ENCODE peak calls at places on chromosomes 13 and 19, in six cellular contexts. G is IMR-90, Q is WERI-Rb-1, I is AG04450, O is uterus, E is stomach. N is an unnamed sample.

GRCh38 chr19:57434386-57435061 is 601 bp upstream of the ZNF749 start:
- DNase-seq in O (no peak), I (no peak), G (no peak), Q (no peak), E (no peak), N (no peak)

GRCh38 chr19:2016041-2016807 is 710 bp upstream of the BTBD2 start:
- DNase-seq in G (peak), E (peak), I (peak), O (peak), Q (peak), N (peak)

GRCh38 chr13:47499358-47500150 is 501.5 kb downstream of the SUCLA2 start:
- DNase-seq in G (peak), I (peak), E (no peak), Q (no peak), O (no peak), N (no peak)

GRCh38 chr19:33290082-33290815 is 12.1 kb downstream of the CEBPA start:
- DNase-seq in Q (no peak), G (no peak), O (no peak), I (no peak), E (no peak), N (no peak)

GRCh38 chr13:32029684-32030083 is 1.9 kb upstream of the FRY start:
- DNase-seq in Q (no peak), I (no peak), G (no peak), E (no peak), O (no peak), N (no peak)

GRCh38 chr19:5913739-5914357 is at the start of gene CAPS:
- DNase-seq in Q (no peak), G (peak), E (peak), I (no peak), O (no peak), N (peak)

GRCh38 chr19:47686679-47687450 is 26.4 kb upstream of the EHD2 start:
- DNase-seq in Q (no peak), G (no peak), O (no peak), I (no peak), E (no peak), N (no peak)

GRCh38 chr19:18526316-18526715 is 4.4 kb upstream of the ELL start:
- DNase-seq in I (no peak), G (no peak), E (no peak), Q (no peak), O (no peak), N (no peak)

GRCh38 chr13:83450586-83450985 is 431.7 kb downstream of the SLITRK1 start:
- DNase-seq in O (no peak), Q (no peak), I (no peak), E (no peak), G (no peak), N (no peak)

GRCh38 chr19:10334340-10335148 is 1.2 kb upstream of the RAVER1 start:
- DNase-seq in Q (peak), O (peak), I (peak), G (peak), E (peak), N (peak)

GRCh38 chr19:2243274-2244121 is 5.6 kb upstream of the AMH start:
- DNase-seq in E (no peak), G (no peak), O (no peak), I (no peak), Q (no peak), N (peak)

GRCh38 chr19:2503521-2504109 is 27.7 kb downstream of the GADD45B start:
- DNase-seq in I (no peak), E (no peak), O (no peak), Q (no peak), G (peak), N (no peak)

GRCh38 chr19:17404621-17405249 is 695 bp downstream of the BST2 start:
- DNase-seq in G (no peak), O (no peak), Q (no peak), E (no peak), I (no peak), N (no peak)

GRCh38 chr19:17406039-17406886 is 833 bp upstream of the BST2 start:
- DNase-seq in Q (no peak), E (no peak), O (no peak), G (no peak), I (no peak), N (no peak)

GRCh38 chr19:17405250-17406038 is at the start of gene BST2:
- DNase-seq in O (peak), G (peak), I (no peak), Q (no peak), E (peak), N (peak)

GRCh38 chr19:17404015-17404414 is 1.4 kb downstream of the BST2 start:
- DNase-seq in Q (no peak), I (no peak), G (no peak), O (no peak), E (no peak), N (no peak)

DNA sequence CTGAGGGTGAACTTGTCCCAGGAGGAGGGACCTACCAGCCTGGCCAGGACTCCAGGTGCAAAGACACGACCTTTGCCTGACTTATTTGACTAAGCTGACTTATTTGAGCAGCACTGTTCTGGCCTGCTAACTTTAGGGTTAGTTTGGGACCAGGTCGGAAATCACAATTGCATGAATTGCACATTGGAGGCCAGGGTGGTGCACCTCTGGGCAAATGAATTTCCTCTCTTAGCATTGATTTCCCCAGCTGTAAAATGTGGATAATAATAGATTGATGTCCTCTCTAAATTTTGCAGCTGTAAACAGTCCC is 1.4 kb upstream of the BST2 start:
- DNase-seq in Q (no peak), I (no peak), E (no peak), G (no peak), O (no peak), N (no peak)
- H3K27ac ChIP-seq in Q (no peak), I (no peak), E (peak), G (no peak), O (peak), N (no peak)

GRCh38 chr19:3604987-3605343 is 1.7 kb downstream of the TBXA2R start:
- DNase-seq in E (no peak), Q (no peak), G (no peak), I (no peak), O (no peak), N (no peak)

GRCh38 chr19:3605361-3605760 is 1.3 kb downstream of the TBXA2R start:
- DNase-seq in E (no peak), G (no peak), Q (no peak), O (no peak), I (no peak), N (no peak)

GRCh38 chr19:3605770-3606169 is 905 bp downstream of the TBXA2R start:
- DNase-seq in Q (no peak), I (no peak), G (no peak), E (no peak), O (no peak), N (no peak)

GRCh38 chr19:3606690-3607289 is at the start of gene TBXA2R:
- DNase-seq in Q (peak), E (peak), O (peak), G (peak), I (no peak), N (peak)

GRCh38 chr19:3606174-3606689 is 443 bp downstream of the TBXA2R start:
- DNase-seq in E (peak), I (no peak), G (no peak), O (no peak), Q (peak), N (peak)
- H3K4me3 ChIP-seq in E (peak), I (peak), G (peak), O (peak), Q (peak), N (no peak)

GRCh38 chr19:38506723-38507550 is 73.4 kb downstream of the RYR1 start:
- DNase-seq in G (no peak), I (no peak), O (peak), Q (peak), E (peak), N (peak)

GRCh38 chr19:38508507-38508906 is 75.0 kb downstream of the RYR1 start:
- DNase-seq in O (no peak), E (no peak), G (no peak), Q (no peak), I (no peak), N (no peak)

GRCh38 chr19:38511074-38511708 is 77.7 kb downstream of the RYR1 start:
- DNase-seq in G (no peak), O (no peak), E (no peak), I (no peak), Q (no peak), N (no peak)

GRCh38 chr19:38507551-38508127 is 74.1 kb downstream of the RYR1 start:
- DNase-seq in E (no peak), Q (no peak), O (no peak), G (no peak), I (no peak), N (no peak)

GRCh38 chr19:38509027-38509426 is 75.5 kb downstream of the RYR1 start:
- DNase-seq in I (no peak), Q (no peak), E (no peak), G (no peak), O (no peak), N (no peak)
- H3K27ac ChIP-seq in I (no peak), Q (no peak), E (no peak), G (no peak), O (no peak), N (no peak)

GRCh38 chr13:27449936-27450828 is at the start of gene MTIF3:
- DNase-seq in O (peak), E (peak), G (peak), Q (peak), I (peak), N (peak)

GRCh38 chr13:27450921-27451461 is 627 bp upstream of the MTIF3 start:
- DNase-seq in O (peak), G (peak), I (no peak), Q (peak), E (peak), N (peak)

DNA sequence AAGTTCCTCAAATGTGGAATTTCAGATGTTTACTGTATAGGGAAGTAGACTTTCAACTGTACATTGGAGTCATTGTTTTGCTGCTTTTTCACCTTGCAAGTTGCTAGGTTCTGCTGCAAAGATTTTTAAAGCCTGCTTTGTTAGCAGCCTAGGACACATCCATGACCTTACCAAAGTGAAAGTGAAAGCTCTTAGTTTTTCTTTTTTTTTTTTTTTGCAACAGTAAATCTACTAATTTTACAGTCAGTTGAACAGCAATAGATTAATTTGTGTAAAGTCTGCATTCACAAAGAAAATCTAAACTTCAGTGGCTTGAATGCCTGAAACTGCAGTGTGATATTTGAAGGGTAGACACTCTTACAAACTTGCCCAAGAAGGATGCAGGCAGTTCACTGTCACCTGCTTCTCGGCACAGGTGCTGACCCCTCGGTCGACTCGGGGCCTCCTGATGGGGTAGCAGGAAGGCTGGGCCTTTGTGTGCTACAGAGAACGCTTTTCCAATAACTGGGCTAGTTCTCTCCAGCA is 5.0 kb upstream of the MTIF3 start:
- DNase-seq in E (no peak), G (no peak), Q (no peak), I (no peak), O (no peak), N (no peak)
- H3K4me3 ChIP-seq in E (peak), G (peak), Q (no peak), I (peak), O (no peak), N (no peak)

GRCh38 chr13:110300090-110300815 is 6.7 kb downstream of the COL4A1 start:
- DNase-seq in I (no peak), G (peak), O (no peak), Q (no peak), E (no peak), N (no peak)

GRCh38 chr13:110297011-110297410 is 9.9 kb downstream of the COL4A1 start:
- DNase-seq in Q (no peak), G (no peak), I (no peak), E (no peak), O (no peak), N (no peak)

GRCh38 chr13:110297771-110298170 is 9.2 kb downstream of the COL4A1 start:
- DNase-seq in G (no peak), I (no peak), Q (no peak), O (no peak), E (no peak), N (no peak)

GRCh38 chr13:110298221-110298565 is 8.8 kb downstream of the COL4A1 start:
- DNase-seq in Q (no peak), E (no peak), O (no peak), G (no peak), I (no peak), N (no peak)

DNA sequence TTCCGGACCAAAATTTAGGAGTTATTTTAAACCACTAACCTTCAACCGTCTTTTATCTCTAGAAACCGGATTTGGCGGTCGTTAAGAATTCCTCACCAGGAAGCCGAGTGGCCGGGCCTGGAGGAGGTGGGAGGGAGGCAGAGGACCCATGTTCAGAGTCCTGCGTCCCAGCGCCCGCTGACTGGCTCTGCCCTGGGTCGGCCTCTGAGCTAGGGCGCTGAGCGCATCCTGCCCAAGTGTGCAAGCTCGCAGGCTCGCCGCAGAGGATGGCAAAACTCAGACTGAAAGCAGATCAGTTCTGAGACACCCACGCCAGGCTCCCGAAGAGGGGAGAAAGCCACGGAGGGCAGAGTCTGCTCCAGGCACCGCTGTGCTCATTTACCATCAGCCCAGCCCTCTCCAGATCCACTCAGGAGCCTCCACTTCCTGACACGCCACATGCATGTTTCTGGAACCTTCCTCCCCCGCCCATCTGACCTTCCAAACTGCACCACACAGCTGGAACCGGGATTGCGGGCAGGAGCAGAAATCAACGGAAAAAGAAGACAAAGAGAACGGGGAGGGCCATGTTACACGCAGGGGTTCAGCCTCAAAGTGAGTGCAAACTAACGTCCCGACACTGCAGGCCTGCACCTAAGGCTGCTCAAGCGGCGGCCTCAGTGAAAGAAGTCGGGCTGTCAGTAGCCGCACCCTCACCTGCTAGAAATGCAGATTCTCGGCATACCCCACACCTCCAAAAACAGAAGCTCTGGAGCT is 8.2 kb downstream of the COL4A1 start:
- DNase-seq in G (no peak), I (no peak), E (no peak), Q (no peak), O (no peak), N (no peak)
- H3K27ac ChIP-seq in G (peak), I (no peak), E (peak), Q (no peak), O (peak), N (no peak)

DNA sequence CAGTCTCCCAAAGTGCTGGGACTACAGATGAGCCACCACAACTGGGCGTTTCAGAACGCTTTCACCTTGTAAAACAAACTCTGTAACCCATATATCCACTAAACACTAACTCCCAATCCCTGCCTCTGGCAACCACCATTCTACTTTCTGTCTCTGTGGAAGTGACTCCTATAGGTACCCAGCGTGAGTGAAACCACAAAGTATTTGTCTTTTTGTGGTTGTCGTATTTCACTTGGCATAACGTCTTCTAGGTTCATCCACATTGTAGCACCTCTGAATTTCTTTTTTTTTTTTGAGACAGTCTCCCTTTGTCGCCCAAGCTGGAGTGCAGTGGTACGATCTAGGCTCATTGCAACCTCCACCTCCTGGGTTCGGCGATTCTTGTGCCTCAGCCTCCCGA is 44.8 kb downstream of the BRD4 start:
- DNase-seq in O (no peak), G (no peak), Q (no peak), E (no peak), I (no peak), N (no peak)
- H3K4me3 ChIP-seq in O (no peak), G (no peak), Q (no peak), E (no peak), I (no peak), N (no peak)

DNA sequence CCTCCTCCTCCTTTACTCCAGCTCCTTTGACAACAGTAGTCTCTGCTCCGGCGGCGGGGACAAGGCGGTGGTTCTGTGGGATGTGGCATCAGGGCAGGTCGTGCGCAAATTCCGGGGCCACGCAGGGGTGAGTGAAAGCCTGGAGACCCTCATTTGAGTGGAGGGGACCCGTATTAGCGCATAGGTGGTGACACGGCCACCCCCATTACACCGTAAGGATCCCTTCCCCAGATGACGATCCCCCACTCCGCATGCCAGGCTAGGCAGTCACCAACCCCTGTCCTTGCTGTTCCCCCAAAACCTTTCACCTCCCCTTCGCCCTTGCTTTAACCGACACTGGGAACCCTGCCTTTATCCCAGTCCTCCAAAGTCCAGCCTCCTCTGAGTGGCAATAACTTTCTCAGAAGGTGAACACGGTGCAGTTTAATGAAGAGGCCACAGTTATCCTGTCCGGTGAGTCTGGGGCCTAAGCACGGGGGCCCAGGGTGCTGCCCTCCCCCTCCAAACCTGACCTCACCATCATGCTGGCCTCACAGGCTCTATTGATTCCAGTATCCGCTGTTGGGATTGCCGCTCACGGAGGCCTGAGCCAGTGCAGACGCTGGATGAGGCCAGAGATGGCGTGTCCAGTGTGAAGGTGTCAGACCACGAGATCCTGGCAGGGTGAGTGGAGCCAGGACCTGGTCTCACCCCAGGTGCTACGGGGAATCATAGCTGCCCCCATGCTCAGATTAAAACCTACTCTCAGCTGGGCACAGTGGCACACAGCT is 3.7 kb downstream of the WDR83 start:
- DNase-seq in G (no peak), E (no peak), O (no peak), Q (no peak), I (no peak), N (no peak)
- H3K27ac ChIP-seq in G (peak), E (peak), O (peak), Q (peak), I (peak), N (peak)